ENCODE peak calls at places on chromosomes 2 and 18, in five cellular contexts. I, O, S, E and V are unnamed samples.

GRCh38 chr2:10377747-10378085 is 70.4 kb downstream of the ODC1 start:
- DNase-seq in I (no peak), O (no peak), S (no peak), E (no peak), V (no peak)

GRCh38 chr2:170713280-170714155 is 1.6 kb upstream of the SP5 start:
- DNase-seq in I (no peak), O (no peak), S (no peak), E (peak; percentile 26), V (no peak)

GRCh38 chr18:50232419-50232818 is 33.9 kb downstream of the CFAP53 start:
- DNase-seq in I (no peak), O (no peak), S (no peak), E (no peak), V (no peak)

GRCh38 chr2:44934024-44934423 is 7.5 kb upstream of the SIX3 start:
- DNase-seq in I (no peak), O (no peak), S (no peak), E (no peak), V (no peak)

GRCh38 chr18:33751613-33752221 is 173.7 kb downstream of the ASXL3 start:
- DNase-seq in I (peak; percentile 61), O (peak; percentile 36), S (peak; percentile 30), E (no peak), V (peak; percentile 58)

GRCh38 chr2:240794178-240794721 is 25.8 kb downstream of the KIF1A start:
- DNase-seq in I (no peak), O (no peak), S (no peak), E (no peak), V (no peak)

GRCh38 chr2:122705751-122706150 is 950.3 kb downstream of the TSN start:
- DNase-seq in I (no peak), O (no peak), S (no peak), E (no peak), V (no peak)

GRCh38 chr18:62105373-62105772 is 81.5 kb downstream of the PIGN start:
- DNase-seq in I (no peak), O (peak; percentile 29), S (no peak), E (no peak), V (peak; percentile 27)

GRCh38 chr2:71379086-71379485 is 47.5 kb downstream of the ZNF638 start:
- DNase-seq in I (peak; percentile 85), O (peak; percentile 85), S (peak; percentile 82), E (no peak), V (peak; percentile 74)

GRCh38 chr2:3282056-3282998 is 95.3 kb downstream of the EIPR1 start:
- DNase-seq in I (no peak), O (peak; percentile 72), S (peak; percentile 24), E (no peak), V (peak; percentile 37)

GRCh38 chr2:190466819-190467444 is 58.8 kb downstream of the MFSD6 start:
- DNase-seq in I (peak; percentile 30), O (no peak), S (no peak), E (peak; percentile 62), V (peak; percentile 46)

GRCh38 chr2:8677646-8678592 is 3.9 kb upstream of the ID2 start:
- DNase-seq in I (peak; percentile 82), O (peak; percentile 72), S (peak; percentile 56), E (peak; percentile 76), V (peak; percentile 44)

GRCh38 chr2:113230531-113230930 is 48.2 kb downstream of the PAX8 start:
- DNase-seq in I (no peak), O (no peak), S (peak; percentile 48), E (no peak), V (peak; percentile 38)

GRCh38 chr2:26687785-26688184 is 4.7 kb upstream of the KCNK3 start:
- DNase-seq in I (no peak), O (no peak), S (no peak), E (peak; percentile 39), V (no peak)

GRCh38 chr2:8633735-8634313 is 48.0 kb upstream of the ID2 start:
- DNase-seq in I (peak; percentile 94), O (peak; percentile 86), S (peak; percentile 85), E (peak; percentile 98), V (peak; percentile 91)

GRCh38 chr2:10048501-10049171 is 5.3 kb downstream of the KLF11 start:
- DNase-seq in I (peak; percentile 81), O (peak; percentile 55), S (peak; percentile 66), E (no peak), V (peak; percentile 71)

GRCh38 chr2:65437392-65438135 is 5.2 kb upstream of the SPRED2 start:
- DNase-seq in I (no peak), O (no peak), S (no peak), E (no peak), V (no peak)

GRCh38 chr2:84792856-84793522 is 87.9 kb downstream of the TRABD2A start:
- DNase-seq in I (no peak), O (peak; percentile 22), S (no peak), E (no peak), V (peak; percentile 48)

GRCh38 chr2:235047171-235048160 is 95.6 kb downstream of the SH3BP4 start:
- DNase-seq in I (no peak), O (no peak), S (no peak), E (no peak), V (no peak)

GRCh38 chr18:79056827-79057367 is 12.3 kb upstream of the ATP9B start:
- DNase-seq in I (no peak), O (no peak), S (no peak), E (no peak), V (no peak)

GRCh38 chr2:149827585-149828156 is 240.1 kb upstream of the MMADHC start:
- DNase-seq in I (no peak), O (peak; percentile 17), S (no peak), E (no peak), V (no peak)

GRCh38 chr2:23589739-23590138 is 204.8 kb downstream of the KLHL29 start:
- DNase-seq in I (no peak), O (no peak), S (peak; percentile 18), E (no peak), V (peak; percentile 39)

GRCh38 chr18:63949068-63949737 is at the start of gene HMSD:
- DNase-seq in I (peak; percentile 50), O (peak; percentile 50), S (peak; percentile 22), E (no peak), V (peak; percentile 42)
- H3K4me3 ChIP-seq in I (peak within 1 kb of the TSS; percentile 29), O (peak within 1 kb of the TSS; percentile 57), S (peak within 1 kb of the TSS; percentile 59), E (no peak within 1 kb of the TSS), V (peak within 1 kb of the TSS; percentile 33)

DNA sequence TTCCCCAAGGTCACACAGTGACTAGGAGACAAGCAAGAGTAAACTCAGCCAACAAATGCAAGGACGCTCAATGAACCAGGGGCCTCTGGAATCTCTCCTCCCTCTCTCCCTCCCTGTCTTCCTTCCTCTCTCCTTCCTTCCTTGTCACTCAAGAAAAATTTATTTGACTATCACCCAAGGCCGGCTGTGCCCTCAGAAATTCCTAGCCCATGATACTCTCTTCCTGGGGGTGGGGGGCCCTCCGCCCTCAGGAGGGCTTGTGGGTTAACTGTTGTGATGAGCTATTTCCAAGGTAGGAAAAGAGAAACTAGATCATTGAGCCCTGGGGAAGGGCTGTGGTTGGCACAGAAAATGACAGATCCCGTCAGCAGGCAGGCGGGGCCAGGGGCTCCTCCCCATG is 21.7 kb downstream of the INHBB start:
- DNase-seq in I (peak; percentile 10), O (no peak), S (no peak), E (no peak), V (no peak)
- H3K4me3 ChIP-seq in I (no peak overlapping the region), O (no peak overlapping the region), S (no peak overlapping the region), E (no peak overlapping the region), V (no peak overlapping the region)

DNA sequence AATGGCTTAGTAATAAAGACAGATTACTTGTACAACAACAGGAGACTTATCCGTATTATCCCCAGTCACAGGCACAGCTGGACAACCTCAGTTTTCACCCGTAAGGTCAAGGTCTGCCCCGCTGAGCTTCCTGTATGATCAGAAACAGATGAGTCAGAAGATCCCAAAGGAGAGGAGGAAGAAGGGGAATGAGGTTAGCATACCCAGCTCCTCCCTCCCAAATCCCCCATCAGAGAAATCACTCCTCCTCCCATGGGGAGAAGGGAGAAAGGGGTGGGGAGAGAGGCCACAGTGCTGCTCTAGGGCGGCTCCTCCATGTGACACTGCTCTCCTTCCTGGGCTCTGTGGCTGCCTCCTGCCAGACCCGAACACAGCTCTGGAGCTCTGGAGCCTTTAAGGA is 53.8 kb upstream of the SPTBN1 start:
- DNase-seq in I (peak; percentile 23), O (peak; percentile 56), S (peak; percentile 34), E (peak; percentile 62), V (peak; percentile 84)
- H3K4me3 ChIP-seq in I (no peak overlapping the region), O (no peak overlapping the region), S (no peak overlapping the region), E (no peak overlapping the region), V (no peak overlapping the region)

GRCh38 chr2:58800846-58801245 is 559.7 kb upstream of the FANCL start:
- DNase-seq in I (no peak), O (no peak), S (no peak), E (no peak), V (no peak)
- H3K4me3 ChIP-seq in I (no peak overlapping the region), O (no peak overlapping the region), S (no peak overlapping the region), E (no peak overlapping the region), V (no peak overlapping the region)

GRCh38 chr2:227474406-227474805 is 2.5 kb downstream of the AGFG1 start:
- DNase-seq in I (no peak), O (no peak), S (no peak), E (no peak), V (no peak)
- H3K4me3 ChIP-seq in I (peak overlapping the region; percentile 81), O (no peak overlapping the region), S (no peak overlapping the region), E (peak overlapping the region; percentile 2), V (no peak overlapping the region)

DNA sequence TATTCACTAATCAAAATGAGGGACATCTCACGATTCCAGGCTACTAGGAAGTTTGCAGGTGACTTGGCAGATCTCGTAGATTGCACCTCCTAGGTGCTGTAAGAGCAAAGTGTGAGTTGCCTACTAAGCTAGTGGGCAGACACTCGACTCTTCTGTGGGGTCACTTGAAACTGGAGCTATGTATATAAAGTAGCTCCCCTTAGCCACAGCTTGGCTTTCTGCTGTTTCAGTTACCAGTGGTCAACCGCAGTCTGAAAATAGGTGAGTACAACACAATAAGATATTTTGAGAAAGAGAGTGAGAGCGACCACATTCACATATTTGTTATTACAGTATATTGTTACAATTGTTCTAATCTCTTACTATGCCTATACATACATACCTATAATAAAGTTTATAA is 23.3 kb downstream of the CTAGE1 start:
- DNase-seq in I (no peak), O (no peak), S (no peak), E (no peak), V (no peak)
- H3K4me3 ChIP-seq in I (no peak overlapping the region), O (no peak overlapping the region), S (no peak overlapping the region), E (no peak overlapping the region), V (no peak overlapping the region)